ENCODE peak calls at places on chromosomes 12 and 14, in ten cellular contexts. Q is hypothalamus; C is heart left ventricle; Y is NCI-H446; K is GDM1; F is SW 1271; X is Right ventricle myocardium superior; R is fibroblast of lung; Z is stimulated activated CD4-positive, alpha-beta T cell treated with anti-CD3 and anti-CD28 coated beads, Interleukin-15, amount 100 ng/mL, for 1 hour; O is substantia nigra. S is an unnamed sample.

GRCh38 chr14:104393199-104393897 is 186.2 kb upstream of the C14orf180 start:
- DNase-seq in Z (no peak), R (no peak), O (no peak), X (peak; percentile 66), C (peak; percentile 73), K (no peak), Y (no peak), F (no peak), Q (no peak), S (no peak)

GRCh38 chr12:86774841-86775386 is 518.7 kb upstream of the MGAT4C start:
- DNase-seq in R (peak; percentile 35), C (no peak), O (no peak), Y (no peak), F (no peak), X (no peak), Q (no peak), K (no peak), Z (no peak), S (no peak)

GRCh38 chr12:132290203-132290540 is 39.2 kb downstream of the GALNT9 start:
- DNase-seq in R (no peak), Z (no peak), Q (no peak), F (no peak), C (no peak), K (no peak), O (no peak), X (peak; percentile 30), Y (no peak), S (no peak)

GRCh38 chr12:12759234-12759915 is 26.1 kb upstream of the APOLD1 start:
- DNase-seq in Z (no peak), R (no peak), Q (no peak), X (no peak), Y (no peak), O (no peak), K (no peak), C (no peak), F (peak; percentile 57), S (no peak)

GRCh38 chr12:127284870-127285431 is 982.0 kb upstream of the TMEM132C start:
- DNase-seq in X (no peak), C (no peak), F (no peak), O (no peak), Q (no peak), K (no peak), Y (no peak), R (peak; percentile 89), Z (no peak), S (peak; percentile 37)

GRCh38 chr12:20220339-20220738 is 148.0 kb upstream of the PDE3A start:
- DNase-seq in R (peak; percentile 37), X (no peak), O (no peak), Y (peak; percentile 77), K (no peak), C (no peak), F (peak; percentile 56), Q (no peak), Z (no peak), S (no peak)

GRCh38 chr12:130199536-130200390 is 37.5 kb downstream of the FZD10 start:
- DNase-seq in R (no peak), Z (no peak), Y (no peak), C (no peak), K (no peak), Q (no peak), X (no peak), O (no peak), F (no peak), S (no peak)

GRCh38 chr12:38159591-38160317 is 156.8 kb upstream of the ALG10B start:
- DNase-seq in R (no peak), Y (no peak), F (no peak), O (no peak), X (no peak), C (no peak), Q (no peak), Z (no peak), K (no peak), S (no peak)

GRCh38 chr12:46915861-46916260 is 90.1 kb upstream of the SLC38A4 start:
- DNase-seq in R (peak; percentile 69), O (no peak), X (no peak), K (no peak), Q (no peak), Y (no peak), F (no peak), C (no peak), Z (no peak), S (no peak)

GRCh38 chr12:9721394-9722092 is 11.4 kb downstream of the CLECL1 start:
- DNase-seq in F (no peak), Q (no peak), R (peak; percentile 10), O (no peak), C (no peak), K (no peak), Y (no peak), X (no peak), Z (no peak), S (no peak)